ENCODE peak calls at places on chromosomes 4 and X, in four cellular contexts. K, L, A and M are unnamed samples.

GRCh38 chr4:10581022-10581421 is 103.5 kb downstream of the CLNK start:
- DNase-seq in A (no peak), K (no peak), L (no peak), M (no peak)

GRCh38 chr4:147626903-147627302 is 9.7 kb downstream of the TMEM184C start:
- DNase-seq in L (no peak), K (no peak), A (no peak), M (no peak)

GRCh38 chr4:82782626-82783025 is 16.0 kb downstream of the SCD5 start:
- DNase-seq in A (no peak), L (no peak), K (no peak), M (no peak)

GRCh38 chr4:70778888-70779422 is 57.2 kb downstream of the RUFY3 start:
- DNase-seq in L (no peak), A (no peak), K (no peak), M (no peak)

GRCh38 chr4:85166318-85166717 is 199.8 kb upstream of the WDFY3 start:
- DNase-seq in K (no peak), L (no peak), A (no peak), M (no peak)

GRCh38 chrX:70444326-70445196 is at the start of gene DLG3:
- DNase-seq in L (peak), A (no peak), K (no peak), M (no peak)

GRCh38 chr4:13546855-13547562 is 2.7 kb upstream of the NKX3-2 start:
- DNase-seq in L (no peak), A (peak), K (peak), M (no peak)

GRCh38 chr4:80112236-80112635 is 39.2 kb upstream of the ANTXR2 start:
- DNase-seq in A (peak), K (peak), L (no peak), M (no peak)

GRCh38 chrX:14899607-14900006 is 26.4 kb downstream of the MOSPD2 start:
- DNase-seq in A (no peak), K (no peak), L (peak), M (no peak)

GRCh38 chrX:11953615-11954014 is 184.7 kb upstream of the FRMPD4 start:
- DNase-seq in K (no peak), L (peak), A (no peak), M (no peak)

GRCh38 chrX:78747471-78747870 is at the start of gene LPAR4:
- DNase-seq in L (no peak), A (no peak), K (no peak), M (no peak)

GRCh38 chr4:171813195-171813955 is at the start of gene GALNTL6:
- DNase-seq in L (no peak), K (peak), A (no peak), M (peak)

GRCh38 chr4:22483551-22483981 is 32.3 kb downstream of the ADGRA3 start:
- DNase-seq in L (no peak), K (no peak), A (no peak), M (no peak)

GRCh38 chr4:72312032-72312650 is 256.9 kb downstream of the ADAMTS3 start:
- DNase-seq in K (peak), L (no peak), A (peak), M (no peak)

GRCh38 chr4:100555791-100556190 is 38.0 kb upstream of the EMCN start:
- DNase-seq in A (no peak), L (no peak), K (no peak), M (no peak)

GRCh38 chr4:110632506-110633357 is 9.9 kb upstream of the PITX2 start:
- DNase-seq in A (no peak), L (no peak), K (no peak), M (no peak)

GRCh38 chr4:177511611-177512010 is 69.4 kb upstream of the AGA start:
- DNase-seq in A (no peak), K (no peak), L (no peak), M (no peak)

GRCh38 chrX:138925330-138925729 is 213.8 kb upstream of the FGF13 start:
- DNase-seq in K (no peak), L (no peak), A (no peak), M (no peak)

GRCh38 chrX:126900937-126901336 is 81.4 kb downstream of the PRR32 start:
- DNase-seq in K (no peak), A (no peak), L (no peak), M (no peak)

GRCh38 chr4:27248829-27249228 is 388.2 kb downstream of the STIM2 start:
- DNase-seq in L (no peak), K (no peak), A (no peak), M (no peak)

GRCh38 chr4:59571805-59572430 is 1628.2 kb upstream of the ADGRL3 start:
- DNase-seq in L (no peak), K (no peak), A (no peak), M (no peak)

GRCh38 chr4:101346562-101347266 is 612 bp downstream of the PPP3CA start:
- DNase-seq in K (peak), A (peak), L (peak), M (peak)

GRCh38 chrX:130114141-130114561 is 3.9 kb upstream of the ELF4 start:
- DNase-seq in A (no peak), K (no peak), L (no peak), M (no peak)

GRCh38 chr4:159697322-159698283 is 594.7 kb downstream of the RAPGEF2 start:
- DNase-seq in K (no peak), A (no peak), L (no peak), M (no peak)

DNA sequence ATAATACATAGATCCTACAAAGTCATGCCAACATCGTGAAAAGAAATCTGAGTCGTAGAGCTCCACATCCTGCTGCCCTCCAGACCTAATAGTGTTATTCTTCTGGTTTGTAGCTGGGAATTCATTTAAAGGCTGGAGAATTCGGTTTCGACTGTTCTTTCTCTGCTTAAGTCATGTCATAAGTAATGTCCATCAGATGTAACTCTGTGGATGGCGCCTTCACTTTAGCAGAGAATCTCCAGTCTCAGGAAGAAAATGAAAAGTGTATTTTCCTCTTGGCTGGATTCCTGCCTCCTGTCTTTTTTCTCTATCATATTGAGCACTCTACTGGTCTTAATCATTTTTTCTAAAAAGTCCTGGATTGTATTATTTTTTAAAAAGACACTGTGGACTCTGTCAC is 117.0 kb downstream of the PALLD start:
- DNase-seq in K (no peak), A (no peak), L (no peak), M (no peak)
- TF ChIP-seq POLR2A in K (no peak), A (no peak), L (no peak), M (no peak)

GRCh38 chrX:107712231-107713204 is 63.1 kb downstream of the TSC22D3 start:
- DNase-seq in L (no peak), A (no peak), K (peak), M (no peak)
- TF ChIP-seq POLR2A in L (no peak), A (no peak), K (no peak), M (peak)

GRCh38 chrX:38968344-38968743 is 167.1 kb downstream of the MID1IP1 start:
- DNase-seq in L (no peak), K (no peak), A (no peak), M (no peak)

GRCh38 chrX:38968817-38969216 is 167.6 kb downstream of the MID1IP1 start:
- DNase-seq in K (no peak), A (no peak), L (no peak), M (no peak)

GRCh38 chrX:38970845-38971244 is 169.6 kb downstream of the MID1IP1 start:
- DNase-seq in K (no peak), A (no peak), L (no peak), M (no peak)

GRCh38 chrX:38973327-38973726 is 172.1 kb downstream of the MID1IP1 start:
- DNase-seq in A (no peak), L (no peak), K (no peak), M (no peak)

GRCh38 chrX:38970074-38970473 is 168.8 kb downstream of the MID1IP1 start:
- DNase-seq in K (no peak), A (no peak), L (no peak), M (no peak)
- TF ChIP-seq POLR2A in K (no peak), A (no peak), L (no peak), M (no peak)

DNA sequence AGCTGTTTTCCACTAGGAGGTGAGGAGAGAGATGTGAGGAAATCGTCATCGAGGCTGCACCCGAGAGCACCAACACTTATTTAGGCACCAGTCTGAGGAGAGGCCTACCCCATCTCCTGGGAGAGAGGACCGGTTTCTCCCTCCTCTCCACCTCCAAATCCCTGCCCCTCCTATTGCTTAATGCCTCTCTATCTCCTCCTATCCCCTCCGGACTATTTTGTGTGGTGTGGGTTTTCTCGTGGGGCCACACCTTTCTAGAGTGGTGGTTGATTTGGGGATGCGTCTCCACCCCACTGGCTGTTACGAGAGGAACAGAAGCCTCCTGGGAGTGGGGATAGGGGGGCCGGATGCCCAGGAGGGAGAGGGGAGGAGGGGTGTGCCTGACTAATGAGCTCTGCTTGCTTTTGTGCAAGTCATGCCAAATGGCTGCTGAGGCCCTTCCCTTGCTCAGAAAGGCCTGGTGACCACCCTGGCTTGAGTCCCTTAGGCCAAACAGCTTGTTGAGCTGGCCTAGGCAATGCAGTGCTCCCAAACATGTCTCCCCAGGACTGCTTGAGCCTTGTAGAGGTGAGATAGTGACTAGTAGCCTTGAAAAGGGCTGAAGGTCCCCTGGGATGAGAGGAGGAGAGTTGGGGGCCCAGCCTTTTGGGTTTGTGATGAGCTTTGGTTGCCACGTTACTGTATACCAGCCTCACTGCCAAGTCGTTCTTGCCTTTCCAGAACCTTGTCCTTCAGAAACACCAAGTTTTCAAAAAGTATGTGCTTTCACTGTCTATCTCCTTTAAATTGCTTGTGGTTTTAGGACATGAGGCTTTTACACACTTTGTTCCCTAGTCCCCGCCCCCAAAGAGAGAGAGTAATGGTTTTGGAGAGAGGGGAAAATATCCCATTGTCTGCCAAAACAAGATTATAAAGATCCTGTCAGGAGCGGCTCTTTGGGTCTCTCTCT is 1.2 kb downstream of the MSN start:
- DNase-seq in A (peak), K (peak), L (peak), M (peak)
- TF ChIP-seq POLR2A in A (peak), K (no peak), L (no peak), M (no peak)

GRCh38 chr4:118279920-118280432 is 72.8 kb downstream of the PRSS12 start:
- DNase-seq in K (no peak), L (no peak), A (no peak), M (peak)

GRCh38 chr4:118277243-118277642 is 75.6 kb downstream of the PRSS12 start:
- DNase-seq in K (no peak), A (no peak), L (no peak), M (no peak)

GRCh38 chr4:118280501-118281218 is 72.1 kb downstream of the PRSS12 start:
- DNase-seq in L (peak), K (no peak), A (peak), M (peak)

GRCh38 chr4:118279328-118279727 is 73.5 kb downstream of the PRSS12 start:
- DNase-seq in K (no peak), L (no peak), A (no peak), M (peak)

GRCh38 chr4:118278473-118279274 is 74.1 kb downstream of the PRSS12 start:
- DNase-seq in A (peak), L (peak), K (peak), M (peak)
- TF ChIP-seq POLR2A in A (peak), L (peak), K (peak), M (peak)

GRCh38 chr4:6696611-6697010 is 2.9 kb downstream of the S100P start:
- DNase-seq in A (no peak), K (no peak), L (no peak), M (no peak)
- TF ChIP-seq POLR2A in A (no peak), K (no peak), L (no peak), M (no peak)

DNA sequence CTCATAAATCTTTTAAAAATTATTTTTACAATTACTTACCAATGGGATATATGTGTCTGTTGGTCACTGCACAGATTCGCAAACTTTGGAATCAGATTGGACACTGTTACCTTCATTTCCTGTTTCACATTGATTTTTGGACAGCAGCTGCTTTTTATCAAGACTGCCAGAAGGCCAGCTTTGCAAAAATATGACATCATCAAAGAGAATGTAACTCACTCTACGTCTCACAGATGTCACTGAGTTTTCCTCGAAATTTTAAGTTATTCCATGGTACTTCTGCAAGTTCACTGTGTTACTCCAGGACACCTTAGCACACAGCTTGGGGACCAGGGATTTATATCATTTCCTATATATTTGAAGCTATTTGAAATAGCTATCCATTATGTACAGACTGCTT is 31.8 kb upstream of the MAGEB2 start:
- DNase-seq in A (no peak), L (no peak), K (no peak), M (no peak)
- TF ChIP-seq POLR2A in A (no peak), L (no peak), K (no peak), M (no peak)

GRCh38 chrX:1384738-1385250 is 7.1 kb downstream of the SLC25A6 start:
- DNase-seq in A (no peak), K (peak), L (no peak), M (no peak)
- TF ChIP-seq POLR2A in A (no peak), K (no peak), L (no peak), M (peak)

DNA sequence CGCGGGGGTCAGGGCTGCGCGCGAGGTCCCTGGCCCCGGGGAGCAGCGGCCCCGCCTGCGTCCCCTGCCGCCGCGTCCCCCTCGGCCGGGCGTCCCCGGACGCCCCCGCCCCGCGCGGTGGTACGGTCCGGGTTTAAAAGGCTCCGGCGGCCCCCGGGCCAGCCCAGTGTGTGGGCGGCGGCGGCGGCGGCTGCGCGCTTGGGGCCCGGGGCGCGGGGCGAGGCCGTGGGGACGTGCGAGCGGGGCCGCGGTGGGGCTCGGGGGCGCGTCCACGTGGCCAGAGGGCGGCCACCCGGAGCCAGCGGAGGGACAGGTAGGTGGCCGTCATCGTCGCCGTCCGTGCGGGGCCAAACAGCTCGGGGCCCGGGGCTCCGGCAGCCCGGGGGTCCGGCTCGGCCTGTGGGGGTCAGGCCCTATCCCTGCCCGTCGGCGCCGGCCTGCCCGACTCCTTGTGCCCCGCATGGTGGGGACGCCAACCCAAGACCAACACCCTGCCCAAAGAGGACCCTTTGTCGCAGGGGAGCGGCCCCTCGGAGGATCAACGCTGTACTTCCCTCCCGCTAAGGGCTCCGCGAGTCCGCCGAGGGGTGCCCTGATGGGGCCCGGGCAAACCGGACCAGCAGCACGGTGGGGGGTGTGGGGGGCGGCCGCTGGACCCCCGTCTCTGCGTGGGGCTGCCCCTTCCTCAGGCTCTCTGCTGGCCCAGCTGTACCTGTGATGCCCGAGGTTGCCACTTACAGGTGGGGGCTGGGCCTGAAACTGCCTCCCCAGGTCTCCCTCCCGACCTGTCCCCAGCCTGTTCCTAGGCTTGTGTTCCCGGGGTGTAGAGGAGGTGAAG is at the start of gene PLXNA3:
- DNase-seq in L (no peak), K (no peak), A (peak), M (peak)
- TF ChIP-seq POLR2A in L (peak), K (no peak), A (peak), M (peak)

DNA sequence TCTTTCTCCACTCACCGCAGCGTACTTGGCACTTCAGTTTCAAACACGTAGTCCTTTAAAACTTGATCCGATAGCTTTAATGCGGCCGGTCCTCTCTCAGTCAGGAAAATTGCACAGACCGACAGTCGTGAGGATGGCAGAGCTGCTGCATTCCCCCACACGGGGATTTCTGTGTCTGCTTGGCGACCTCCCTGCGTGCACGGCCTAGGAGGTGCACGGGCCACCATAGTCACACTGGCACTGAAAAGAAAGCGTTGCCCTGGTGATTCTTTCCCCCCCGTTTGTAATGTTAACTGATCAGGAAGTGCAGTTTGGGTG is 10.3 kb downstream of the AKAP17A start:
- DNase-seq in A (no peak), K (no peak), L (no peak), M (no peak)
- TF ChIP-seq POLR2A in A (no peak), K (no peak), L (no peak), M (no peak)